ENCODE peak calls at places on chromosomes 12 and 14, in nine cellular contexts. I is body of pancreas; K is K562; Q is T-helper 1 cell; A is PC-3; Y is neuronal stem cell; B is NCI-H774; S is EL; J is stimulated activated CD4-positive, alpha-beta T cell treated with anti-CD3 and anti-CD28 coated beads, Interleukin-2, amount 100 ng/mL, for 24 hours. R is an unnamed sample.

GRCh38 chr12:8662592-8662991 is at the start of gene MFAP5:
- DNase-seq in I (no peak), K (no peak), Q (no peak), A (no peak), Y (no peak), B (no peak), S (peak), J (no peak), R (no peak)

GRCh38 chr14:44896275-44897040 is 65.3 kb downstream of the KLHL28 start:
- DNase-seq in I (no peak), K (no peak), Q (no peak), A (no peak), Y (no peak), B (no peak), S (no peak), J (no peak), R (no peak)

GRCh38 chr12:65895031-65895430 is 70.7 kb downstream of the HMGA2 start:
- DNase-seq in I (no peak), K (no peak), Q (no peak), A (no peak), Y (no peak), B (no peak), S (no peak), J (no peak), R (no peak)

GRCh38 chr12:109582636-109583035 is 9.0 kb downstream of the MVK start:
- DNase-seq in I (no peak), K (peak), Q (no peak), A (peak), Y (no peak), B (no peak), S (no peak), J (no peak), R (no peak)

GRCh38 chr14:65251213-65251612 is 148.9 kb upstream of the MAX start:
- DNase-seq in I (peak), K (no peak), Q (no peak), A (peak), Y (no peak), B (no peak), S (peak), J (no peak), R (no peak)

GRCh38 chr14:105742531-105742848 is 216.1 kb downstream of the TMEM121 start:
- DNase-seq in I (no peak), K (no peak), Q (no peak), A (no peak), Y (no peak), B (no peak), S (no peak), J (no peak), R (no peak)

GRCh38 chr12:52722680-52723079 is 19.4 kb upstream of the KRT77 start:
- DNase-seq in I (no peak), K (no peak), Q (no peak), A (no peak), Y (no peak), B (no peak), S (no peak), J (no peak), R (no peak)

GRCh38 chr14:94770251-94770749 is 387 bp upstream of the GSC start:
- DNase-seq in I (no peak), K (no peak), Q (no peak), A (no peak), Y (no peak), B (no peak), S (no peak), J (no peak), R (no peak)

GRCh38 chr12:4900327-4900726 is 9.4 kb upstream of the KCNA1 start:
- DNase-seq in I (no peak), K (no peak), Q (no peak), A (no peak), Y (no peak), B (no peak), S (peak), J (no peak), R (no peak)

GRCh38 chr12:98595152-98595988 is 1.9 kb downstream of the SLC25A3 start:
- DNase-seq in I (no peak), K (no peak), Q (no peak), A (peak), Y (no peak), B (no peak), S (peak), J (no peak), R (no peak)

GRCh38 chr12:106137456-106138278 is 1.1 kb downstream of the NUAK1 start:
- DNase-seq in I (no peak), K (no peak), Q (no peak), A (no peak), Y (no peak), B (no peak), S (peak), J (no peak), R (peak)

R was measured in midbrain.